ENCODE peak calls at places on chromosomes 3 and 15, in six cellular contexts. W is SJSA1; E is neural progenitor cell; L is upper lobe of right lung; U is CD8-positive, alpha-beta memory T cell; C is ovary. V is an unnamed sample.

GRCh38 chr3:8621872-8622271 is 22.7 kb downstream of the SSUH2 start:
- DNase-seq in W (no peak), E (no peak), L (no peak), U (no peak), C (no peak), V (peak; percentile 40)

GRCh38 chr15:37133619-37134018 is 33.3 kb upstream of the MEIS2 start:
- DNase-seq in W (no peak), E (no peak), L (no peak), U (no peak), C (no peak), V (no peak)

GRCh38 chr3:194800014-194800413 is 114.3 kb downstream of the FAM43A start:
- DNase-seq in W (no peak), E (no peak), L (no peak), U (no peak), C (no peak), V (no peak)

GRCh38 chr3:78905700-78906099 is 862.1 kb downstream of the ROBO1 start:
- DNase-seq in W (no peak), E (no peak), L (no peak), U (no peak), C (no peak), V (no peak)

GRCh38 chr3:184666422-184666821 is 45.4 kb downstream of the MAGEF1 start:
- DNase-seq in W (no peak), E (no peak), L (no peak), U (no peak), C (no peak), V (no peak)

GRCh38 chr3:58526124-58526957 is 10.6 kb downstream of the ACOX2 start:
- DNase-seq in W (peak; percentile 68), E (no peak), L (no peak), U (no peak), C (no peak), V (peak; percentile 68)

GRCh38 chr3:176916777-176917176 is 280.5 kb downstream of the TBL1XR1 start:
- DNase-seq in W (no peak), E (no peak), L (no peak), U (no peak), C (no peak), V (no peak)

GRCh38 chr3:12541625-12542024 is 3.7 kb downstream of the MKRN2OS start:
- DNase-seq in W (no peak), E (peak; percentile 50), L (no peak), U (no peak), C (no peak), V (no peak)

GRCh38 chr3:154050766-154051165 is 70.4 kb upstream of the ARHGEF26 start:
- DNase-seq in W (peak; percentile 45), E (no peak), L (no peak), U (no peak), C (no peak), V (no peak)

GRCh38 chr3:168973206-168973605 is 690.3 kb downstream of the MECOM start:
- DNase-seq in W (no peak), E (no peak), L (no peak), U (no peak), C (no peak), V (no peak)

GRCh38 chr3:32143849-32144757 is 37.7 kb downstream of the GPD1L start:
- DNase-seq in W (peak; percentile 62), E (peak; percentile 80), L (no peak), U (peak; percentile 61), C (peak; percentile 26), V (peak; percentile 43)

GRCh38 chr3:153744884-153745283 is 376.3 kb upstream of the ARHGEF26 start:
- DNase-seq in W (no peak), E (no peak), L (no peak), U (no peak), C (no peak), V (no peak)

GRCh38 chr15:43249699-43250203 is 17.0 kb downstream of the TGM5 start:
- DNase-seq in W (peak; percentile 82), E (no peak), L (no peak), U (no peak), C (no peak), V (peak; percentile 84)

GRCh38 chr3:169110633-169111032 is 552.9 kb downstream of the MECOM start:
- DNase-seq in W (no peak), E (no peak), L (no peak), U (no peak), C (no peak), V (no peak)

GRCh38 chr3:127706785-127707351 is 34.1 kb downstream of the ABTB1 start:
- DNase-seq in W (no peak), E (no peak), L (peak; percentile 57), U (no peak), C (no peak), V (no peak)

GRCh38 chr3:29420106-29420505 is 139.2 kb downstream of the RBMS3 start:
- DNase-seq in W (no peak), E (no peak), L (no peak), U (no peak), C (no peak), V (no peak)

GRCh38 chr3:194983620-194984019 is 287.3 kb downstream of the XXYLT1 start:
- DNase-seq in W (peak; percentile 10), E (no peak), L (no peak), U (no peak), C (no peak), V (no peak)

GRCh38 chr3:49022751-49023171 is 840 bp downstream of the NDUFAF3 start:
- DNase-seq in W (no peak), E (no peak), L (no peak), U (no peak), C (no peak), V (no peak)

GRCh38 chr15:88018865-88019626 is 237.5 kb downstream of the NTRK3 start:
- DNase-seq in W (no peak), E (no peak), L (no peak), U (no peak), C (no peak), V (no peak)

GRCh38 chr15:29337156-29337959 is 67.7 kb upstream of the NSMCE3 start:
- DNase-seq in W (no peak), E (no peak), L (no peak), U (no peak), C (no peak), V (peak; percentile 16)

GRCh38 chr3:31544634-31545033 is 11.9 kb downstream of the STT3B start:
- DNase-seq in W (no peak), E (no peak), L (peak; percentile 67), U (no peak), C (no peak), V (no peak)

GRCh38 chr3:131561511-131561910 is 58.7 kb upstream of the MRPL3 start:
- DNase-seq in W (no peak), E (peak; percentile 54), L (no peak), U (no peak), C (no peak), V (no peak)

GRCh38 chr3:16861432-16861831 is 23.3 kb upstream of the PLCL2 start:
- DNase-seq in W (no peak), E (no peak), L (no peak), U (no peak), C (no peak), V (no peak)

GRCh38 chr3:136283627-136284026 is 33.5 kb downstream of the PCCB start:
- DNase-seq in W (no peak), E (no peak), L (no peak), U (no peak), C (no peak), V (no peak)

GRCh38 chr15:83200162-83200561 is 7.5 kb downstream of the HDGFL3 start:
- DNase-seq in W (no peak), E (no peak), L (no peak), U (no peak), C (no peak), V (no peak)

GRCh38 chr3:41450416-41451231 is 251.3 kb downstream of the CTNNB1 start:
- DNase-seq in W (no peak), E (peak; percentile 47), L (no peak), U (no peak), C (no peak), V (no peak)

GRCh38 chr15:74200871-74201419 is 1.6 kb downstream of the STRA6 start:
- DNase-seq in W (peak; percentile 63), E (peak; percentile 13), L (no peak), U (no peak), C (peak; percentile 82), V (no peak)

GRCh38 chr3:110138966-110139555 is 801.7 kb upstream of the DPPA4 start:
- DNase-seq in W (no peak), E (no peak), L (no peak), U (no peak), C (no peak), V (no peak)

GRCh38 chr15:25092661-25093060 is 137.9 kb downstream of the SNRPN start:
- DNase-seq in W (no peak), E (no peak), L (no peak), U (no peak), C (no peak), V (no peak)
- H3K9me3 ChIP-seq in W (peaks cover 6% of the 10 kb centered on the region), E (no peaks in the 10 kb centered on the region), L (peaks cover 65% of the 10 kb centered on the region), U (peaks cover 28% of the 10 kb centered on the region), C (peaks cover 3% of the 10 kb centered on the region), V (no peaks in the 10 kb centered on the region)

GRCh38 chr15:27457766-27458165 is 486.8 kb downstream of the GABRG3 start:
- DNase-seq in W (no peak), E (no peak), L (no peak), U (no peak), C (no peak), V (no peak)

GRCh38 chr15:27458370-27459084 is 487.5 kb downstream of the GABRG3 start:
- DNase-seq in W (no peak), E (no peak), L (no peak), U (no peak), C (no peak), V (no peak)

GRCh38 chr15:27449940-27450339 is 479.0 kb downstream of the GABRG3 start:
- DNase-seq in W (no peak), E (no peak), L (no peak), U (no peak), C (no peak), V (no peak)

GRCh38 chr15:27456807-27457206 is 485.8 kb downstream of the GABRG3 start:
- DNase-seq in W (no peak), E (no peak), L (no peak), U (no peak), C (no peak), V (no peak)

GRCh38 chr15:27454281-27455060 is 483.5 kb downstream of the GABRG3 start:
- DNase-seq in W (peak; percentile 56), E (no peak), L (no peak), U (no peak), C (no peak), V (peak; percentile 35)
- H3K9me3 ChIP-seq in W (peaks cover 3% of the 10 kb centered on the region), E (no peaks in the 10 kb centered on the region), L (no peaks in the 10 kb centered on the region), U (no peaks in the 10 kb centered on the region), C (no peaks in the 10 kb centered on the region), V (no peaks in the 10 kb centered on the region)

GRCh38 chr3:83065861-83066260 is 1304.4 kb upstream of the GBE1 start:
- DNase-seq in W (no peak), E (no peak), L (no peak), U (no peak), C (no peak), V (no peak)

GRCh38 chr3:83063457-83063856 is 1302.0 kb upstream of the GBE1 start:
- DNase-seq in W (no peak), E (no peak), L (no peak), U (no peak), C (no peak), V (no peak)
- H3K9me3 ChIP-seq in W (peaks cover 2% of the 10 kb centered on the region), E (no peaks in the 10 kb centered on the region), L (no peaks in the 10 kb centered on the region), U (no peaks in the 10 kb centered on the region), C (no peaks in the 10 kb centered on the region), V (no peaks in the 10 kb centered on the region)

DNA sequence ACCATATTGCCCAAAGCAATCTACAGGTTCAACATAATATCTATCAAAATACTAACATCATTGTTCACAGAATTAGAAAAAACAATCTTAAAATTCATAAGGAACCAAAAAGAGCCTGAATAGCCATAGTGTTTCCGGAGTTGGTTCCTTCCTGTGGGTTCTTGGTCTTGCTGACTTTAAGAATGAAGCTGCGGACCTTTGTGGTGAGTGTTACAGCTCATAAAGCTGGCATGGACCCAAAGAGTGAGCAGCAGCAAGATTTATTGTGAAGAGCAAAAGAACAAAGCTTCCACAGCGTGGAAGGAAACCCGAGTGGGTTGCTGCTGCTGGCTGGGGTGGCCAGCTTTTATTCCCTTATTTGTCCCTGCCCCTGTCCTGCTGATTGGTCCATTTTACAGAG is 15.3 kb upstream of the ACVR2B start:
- DNase-seq in W (no peak), E (no peak), L (no peak), U (peak; percentile 10), C (no peak), V (no peak)
- H3K9me3 ChIP-seq in W (no peaks in the 10 kb centered on the region), E (peaks cover 9% of the 10 kb centered on the region), L (peaks cover 8% of the 10 kb centered on the region), U (peaks cover 14% of the 10 kb centered on the region), C (no peaks in the 10 kb centered on the region), V (peaks cover 6% of the 10 kb centered on the region)

V was measured in MG63.